ENCODE peak calls at places on chromosomes 4 and X, in seven cellular contexts. X is H9, O is breast epithelium, H is heart right ventricle, N is nephron progenitor cell, Z is H1, E is endodermal cell. R is an unnamed sample.

GRCh38 chr4:173575482-173576152 is 45.6 kb upstream of the HAND2 start:
- DNase-seq in X (no peak), O (no peak), H (no peak), N (no peak), Z (no peak), E (no peak), R (no peak)

GRCh38 chr4:85391011-85391410 is 83.9 kb upstream of the ARHGAP24 start:
- DNase-seq in X (no peak), O (no peak), H (no peak), N (no peak), Z (no peak), E (no peak), R (no peak)

GRCh38 chrX:1392376-1393130 is 640 bp upstream of the SLC25A6 start:
- DNase-seq in X (peak), O (peak), H (peak), N (peak), Z (no peak), E (peak), R (no peak)

GRCh38 chr4:107258359-107258758 is 222.2 kb upstream of the DKK2 start:
- DNase-seq in X (no peak), O (no peak), H (no peak), N (no peak), Z (no peak), E (no peak), R (no peak)

GRCh38 chrX:43817454-43817853 is 64.8 kb downstream of the MAOB start:
- DNase-seq in X (no peak), O (no peak), H (no peak), N (no peak), Z (no peak), E (no peak), R (no peak)

GRCh38 chr4:157804986-157805385 is 367.8 kb downstream of the GASK1B start:
- DNase-seq in X (no peak), O (no peak), H (no peak), N (no peak), Z (no peak), E (no peak), R (no peak)

GRCh38 chrX:153649178-153649914 is 2.3 kb downstream of the DUSP9 start:
- DNase-seq in X (peak), O (no peak), H (peak), N (peak), Z (no peak), E (peak), R (no peak)

GRCh38 chrX:67544871-67545771 is 1.3 kb downstream of the AR start:
- DNase-seq in X (peak), O (no peak), H (peak), N (peak), Z (no peak), E (peak), R (no peak)

GRCh38 chr4:7721984-7722551 is 217.6 kb downstream of the AFAP1 start:
- DNase-seq in X (no peak), O (no peak), H (no peak), N (no peak), Z (no peak), E (no peak), R (no peak)

GRCh38 chrX:39595977-39596376 is 501.8 kb downstream of the BCOR start:
- DNase-seq in X (no peak), O (no peak), H (no peak), N (no peak), Z (no peak), E (no peak), R (no peak)

GRCh38 chr4:54677416-54677815 is 19.7 kb downstream of the KIT start:
- DNase-seq in X (no peak), O (no peak), H (no peak), N (no peak), Z (no peak), E (peak), R (no peak)
- TF ChIP-seq CTCF in X (peak), O (no peak), H (no peak), N (no peak), Z (peak), E (peak), R (no peak)

DNA sequence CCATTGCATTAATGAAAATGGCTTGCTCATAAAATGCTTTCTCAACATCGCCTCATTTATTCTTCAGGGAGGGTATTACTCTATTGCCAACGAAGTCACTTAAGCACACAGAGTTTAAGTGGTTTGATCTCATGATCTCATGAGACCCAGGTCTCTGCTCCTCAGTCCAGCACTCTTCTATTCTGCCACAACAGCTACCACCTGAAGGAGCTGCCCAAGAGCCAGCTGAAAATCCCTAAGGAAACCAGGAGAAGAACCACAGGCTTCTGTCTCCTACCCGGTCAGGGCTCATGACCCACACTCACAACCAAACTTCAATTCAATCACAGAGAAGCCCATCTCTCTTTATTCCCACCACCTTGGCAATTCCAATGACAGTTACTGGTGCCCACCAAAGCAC is 85.5 kb upstream of the GPM6B start:
- DNase-seq in X (no peak), O (no peak), H (no peak), N (no peak), Z (no peak), E (no peak), R (no peak)
- TF ChIP-seq CTCF in X (no peak), O (no peak), H (no peak), N (no peak), Z (no peak), E (peak), R (no peak)

GRCh38 chr4:104279744-104280143 is 214.9 kb downstream of the CXXC4 start:
- DNase-seq in X (no peak), O (no peak), H (no peak), N (no peak), Z (no peak), E (no peak), R (no peak)

GRCh38 chr4:104286867-104287266 is 207.8 kb downstream of the CXXC4 start:
- DNase-seq in X (no peak), O (no peak), H (no peak), N (no peak), Z (no peak), E (no peak), R (no peak)

DNA sequence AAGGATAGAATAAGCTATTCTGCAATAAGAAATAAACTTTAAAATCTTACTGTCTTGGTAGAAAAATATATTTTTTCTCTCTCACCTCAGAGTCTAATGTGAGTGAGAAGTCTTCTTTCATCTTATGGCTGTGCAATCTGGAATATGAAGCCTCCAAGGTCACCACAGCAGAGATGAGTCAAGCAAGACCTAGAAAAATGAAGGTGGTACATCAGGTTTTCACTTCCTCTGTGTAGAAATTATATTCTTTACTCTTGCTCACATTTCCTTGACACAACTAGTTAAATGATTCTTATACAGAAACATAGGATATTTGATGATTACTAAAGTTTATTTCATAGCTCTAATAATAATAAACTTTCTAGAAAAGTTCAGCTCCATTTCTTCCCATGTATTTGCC is 211.4 kb downstream of the CXXC4 start:
- DNase-seq in X (no peak), O (no peak), H (no peak), N (no peak), Z (no peak), E (no peak), R (no peak)
- TF ChIP-seq CTCF in X (no peak), O (no peak), H (no peak), N (no peak), Z (no peak), E (no peak), R (no peak)

GRCh38 chr4:33063238-33063637 is 2343.1 kb downstream of the PCDH7 start:
- DNase-seq in X (no peak), O (no peak), H (no peak), N (no peak), Z (no peak), E (no peak), R (no peak)
- TF ChIP-seq CTCF in X (no peak), O (no peak), H (no peak), N (no peak), Z (no peak), E (no peak), R (no peak)

GRCh38 chrX:41827886-41828285 is 95.5 kb downstream of the CASK start:
- DNase-seq in X (no peak), O (no peak), H (no peak), N (no peak), Z (no peak), E (no peak), R (peak)
- TF ChIP-seq CTCF in X (no peak), O (no peak), H (no peak), N (no peak), Z (no peak), E (no peak), R (no peak)

GRCh38 chrX:2654436-2655340 is 36.4 kb upstream of the CD99 start:
- DNase-seq in X (no peak), O (no peak), H (no peak), N (no peak), Z (no peak), E (peak), R (no peak)

GRCh38 chrX:2650037-2650436 is 41.1 kb upstream of the CD99 start:
- DNase-seq in X (no peak), O (no peak), H (no peak), N (no peak), Z (no peak), E (no peak), R (no peak)

GRCh38 chrX:2650865-2651264 is 40.2 kb upstream of the CD99 start:
- DNase-seq in X (no peak), O (no peak), H (no peak), N (no peak), Z (no peak), E (no peak), R (no peak)

GRCh38 chrX:2656243-2656836 is 34.8 kb upstream of the CD99 start:
- DNase-seq in X (no peak), O (no peak), H (no peak), N (no peak), Z (no peak), E (peak), R (no peak)

GRCh38 chrX:2652106-2652505 is 39.0 kb upstream of the CD99 start:
- DNase-seq in X (peak), O (no peak), H (no peak), N (no peak), Z (no peak), E (peak), R (no peak)
- TF ChIP-seq CTCF in X (peak), O (no peak), H (peak), N (no peak), Z (peak), E (peak), R (no peak)

R was measured in AG04449.